ENCODE peak calls at places on chromosome 17, in nine cellular contexts. S is cardiac fibroblast, G is AG09309, Q is AG09319, X is cardiac muscle cell, Y is GM10248, P is upper lobe of left lung, W is RWPE1, V is neural progenitor cell. D is an unnamed sample.

GRCh38 chr17:21199311-21199710 is 14.7 kb downstream of the TMEM11 start:
- DNase-seq in S (peak; percentile 66), G (peak; percentile 92), Q (peak; percentile 11), X (peak; percentile 89), Y (no peak), P (no peak), W (no peak), V (peak; percentile 23), D (no peak)

GRCh38 chr17:9811086-9811485 is 10.8 kb downstream of the GSG1L2 start:
- DNase-seq in S (no peak), G (no peak), Q (no peak), X (no peak), Y (no peak), P (no peak), W (peak; percentile 61), V (no peak), D (no peak)

GRCh38 chr17:15341385-15341849 is at the start of gene TEKT3:
- DNase-seq in S (peak; percentile 68), G (no peak), Q (peak; percentile 5), X (peak; percentile 78), Y (no peak), P (peak; percentile 96), W (peak; percentile 59), V (peak; percentile 96), D (no peak)

GRCh38 chr17:77509089-77509488 is 368.3 kb downstream of the SEC14L1 start:
- DNase-seq in S (no peak), G (no peak), Q (no peak), X (no peak), Y (no peak), P (no peak), W (no peak), V (no peak), D (no peak)

GRCh38 chr17:4206945-4207344 is 56.8 kb downstream of the ANKFY1 start:
- DNase-seq in S (peak; percentile 9), G (no peak), Q (no peak), X (no peak), Y (no peak), P (no peak), W (no peak), V (no peak), D (no peak)

GRCh38 chr17:65799869-65800268 is 238.4 kb upstream of the AXIN2 start:
- DNase-seq in S (no peak), G (no peak), Q (no peak), X (no peak), Y (no peak), P (no peak), W (no peak), V (no peak), D (no peak)

GRCh38 chr17:83056583-83057396 is 22.6 kb upstream of the METRNL start:
- DNase-seq in S (no peak), G (no peak), Q (no peak), X (no peak), Y (no peak), P (peak; percentile 57), W (no peak), V (peak; percentile 0), D (peak; percentile 10)

GRCh38 chr17:63529711-63530556 is 6.8 kb downstream of the KCNH6 start:
- DNase-seq in S (no peak), G (no peak), Q (no peak), X (no peak), Y (no peak), P (peak; percentile 52), W (no peak), V (no peak), D (no peak)

GRCh38 chr17:63540581-63540980 is 9.7 kb upstream of the DCAF7 start:
- DNase-seq in S (no peak), G (no peak), Q (no peak), X (no peak), Y (no peak), P (no peak), W (no peak), V (no peak), D (no peak)

GRCh38 chr17:19716108-19717030 is at the start of gene SLC47A2:
- DNase-seq in S (no peak), G (no peak), Q (no peak), X (no peak), Y (no peak), P (no peak), W (no peak), V (peak; percentile 72), D (no peak)

GRCh38 chr17:79114455-79115301 is 40.1 kb downstream of the ENGASE start:
- DNase-seq in S (peak; percentile 9), G (no peak), Q (no peak), X (peak; percentile 7), Y (no peak), P (peak; percentile 83), W (no peak), V (peak; percentile 73), D (no peak)

GRCh38 chr17:69388791-69389442 is 25.6 kb upstream of the MAP2K6 start:
- DNase-seq in S (no peak), G (no peak), Q (no peak), X (no peak), Y (no peak), P (no peak), W (no peak), V (no peak), D (no peak)

GRCh38 chr17:2184993-2185931 is 118.3 kb downstream of the SMG6 start:
- DNase-seq in S (no peak), G (no peak), Q (no peak), X (no peak), Y (no peak), P (no peak), W (no peak), V (no peak), D (no peak)

GRCh38 chr17:67385122-67385988 is 8.3 kb downstream of the PITPNC1 start:
- DNase-seq in S (no peak), G (no peak), Q (no peak), X (no peak), Y (no peak), P (no peak), W (no peak), V (no peak), D (no peak)

GRCh38 chr17:70552230-70552981 is 383.1 kb downstream of the KCNJ2 start:
- DNase-seq in S (peak; percentile 66), G (peak; percentile 11), Q (peak; percentile 11), X (peak; percentile 65), Y (peak; percentile 41), P (no peak), W (peak; percentile 18), V (peak; percentile 75), D (no peak)

DNA sequence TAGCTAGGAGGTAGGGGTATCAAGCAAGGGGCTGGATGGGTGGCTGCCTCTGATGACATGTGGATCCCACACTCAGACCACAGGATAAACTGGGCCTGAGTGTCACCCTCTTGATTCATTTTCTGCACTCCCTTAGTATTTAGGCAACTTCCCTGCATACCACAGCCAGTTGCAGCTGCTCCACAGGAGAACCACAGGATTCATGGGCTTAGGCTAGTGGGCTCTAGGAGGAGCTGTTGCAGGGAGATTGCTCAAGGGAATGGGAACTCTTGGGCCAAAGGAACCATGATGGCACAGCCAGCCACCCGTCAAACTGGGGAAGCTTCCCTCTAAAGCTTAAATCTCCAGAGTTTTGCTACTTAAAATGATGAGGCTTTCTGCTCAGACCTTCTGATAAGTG is 269.7 kb upstream of the ASIC2 start:
- DNase-seq in S (no peak), G (no peak), Q (no peak), X (no peak), Y (no peak), P (no peak), W (no peak), V (peak; percentile 26), D (no peak)
- TF ChIP-seq CTCF in S (no peak), G (no peak), Q (no peak), X (no peak), Y (no peak), P (no peak), W (no peak), V (peak; percentile 29), D (no peak)

DNA sequence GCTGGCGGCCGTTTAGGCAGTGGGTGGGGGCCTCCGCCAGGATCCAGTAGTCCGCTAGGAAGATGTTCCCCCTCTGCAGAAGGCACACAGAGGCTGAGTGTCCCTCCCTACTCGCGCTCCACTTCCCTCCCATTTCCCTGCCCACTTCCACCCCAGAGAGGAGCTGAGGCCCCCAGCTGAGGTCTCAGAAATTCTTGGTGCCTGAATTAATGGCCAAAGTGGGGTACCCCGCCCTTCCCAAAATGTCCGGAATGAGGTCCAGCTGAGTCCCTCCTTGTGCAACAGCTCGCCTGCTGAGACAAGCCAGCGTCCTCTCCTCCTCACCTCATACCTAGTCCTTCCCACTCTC is 7.9 kb downstream of the ALOXE3 start:
- DNase-seq in S (no peak), G (no peak), Q (no peak), X (no peak), Y (no peak), P (no peak), W (no peak), V (no peak), D (no peak)
- TF ChIP-seq CTCF in S (no peak), G (no peak), Q (no peak), X (no peak), Y (no peak), P (no peak), W (peak; percentile 66), V (no peak), D (no peak)

GRCh38 chr17:57940653-57941329 is 14.4 kb downstream of the CUEDC1 start:
- DNase-seq in S (no peak), G (no peak), Q (no peak), X (no peak), Y (peak; percentile 50), P (no peak), W (no peak), V (no peak), D (peak; percentile 26)
- TF ChIP-seq CTCF in S (no peak), G (no peak), Q (no peak), X (no peak), Y (no peak), P (no peak), W (no peak), V (no peak), D (no peak)

GRCh38 chr17:76273435-76273921 is 8.3 kb downstream of the UBALD2 start:
- DNase-seq in S (no peak), G (no peak), Q (no peak), X (no peak), Y (no peak), P (peak; percentile 70), W (no peak), V (no peak), D (no peak)

GRCh38 chr17:76270127-76270592 is 5.0 kb downstream of the UBALD2 start:
- DNase-seq in S (no peak), G (no peak), Q (no peak), X (no peak), Y (no peak), P (peak; percentile 80), W (no peak), V (no peak), D (no peak)

GRCh38 chr17:76272541-76273434 is 7.6 kb downstream of the UBALD2 start:
- DNase-seq in S (no peak), G (no peak), Q (no peak), X (no peak), Y (peak; percentile 77), P (peak; percentile 84), W (no peak), V (no peak), D (no peak)

GRCh38 chr17:76270770-76271668 is 5.9 kb downstream of the UBALD2 start:
- DNase-seq in S (no peak), G (no peak), Q (no peak), X (no peak), Y (no peak), P (no peak), W (no peak), V (no peak), D (no peak)

GRCh38 chr17:76271669-76272540 is 6.8 kb downstream of the UBALD2 start:
- DNase-seq in S (peak; percentile 22), G (no peak), Q (no peak), X (peak; percentile 17), Y (peak; percentile 87), P (peak; percentile 87), W (no peak), V (no peak), D (peak; percentile 86)
- TF ChIP-seq CTCF in S (no peak), G (no peak), Q (no peak), X (no peak), Y (peak; percentile 13), P (no peak), W (no peak), V (no peak), D (no peak)